ENCODE peak calls at places on chromosomes 7 and 10, in four cellular contexts. E is upper lobe of right lung, R is right lobe of liver, J is tibial artery. L is an unnamed sample. For H3K4me1, the result is how much of the 10 kb centered on the place peaks cover.

GRCh38 chr7:2218444-2218785 is 14.3 kb downstream of the MAD1L1 start:
- DNase-seq in E (no peak), J (no peak), R (no peak), L (peak)

GRCh38 chr7:42457663-42458062 is 220.7 kb upstream of the GLI3 start:
- DNase-seq in E (no peak), R (no peak), J (no peak), L (no peak)

GRCh38 chr10:88849224-88849623 is 2.4 kb downstream of the ANKRD22 start:
- DNase-seq in R (no peak), J (no peak), E (no peak), L (no peak)

GRCh38 chr7:107234436-107234835 is 65.6 kb downstream of the HBP1 start:
- DNase-seq in R (no peak), E (no peak), J (no peak), L (no peak)

GRCh38 chr10:26860026-26860541 is 674 bp downstream of the ABI1 start:
- DNase-seq in R (peak), E (peak), J (peak), L (peak)

GRCh38 chr10:97017474-97017903 is 168.3 kb downstream of the SLIT1 start:
- DNase-seq in J (peak), E (no peak), R (no peak), L (no peak)

GRCh38 chr10:107971973-107972372 is 807.5 kb upstream of the SORCS1 start:
- DNase-seq in J (no peak), R (no peak), E (no peak), L (peak)

GRCh38 chr7:101696-102376 is 90.5 kb upstream of the FAM20C start:
- DNase-seq in E (peak), J (no peak), R (no peak), L (no peak)

GRCh38 chr7:66542528-66543373 is 85.9 kb upstream of the KCTD7 start:
- DNase-seq in J (no peak), R (no peak), E (no peak), L (no peak)

GRCh38 chr7:134045716-134046115 is 81.4 kb upstream of the LRGUK start:
- DNase-seq in J (no peak), E (no peak), R (no peak), L (no peak)

GRCh38 chr7:43569424-43569823 is 13.5 kb upstream of the STK17A start:
- DNase-seq in E (no peak), R (no peak), J (no peak), L (peak)

GRCh38 chr10:74542077-74542476 is 284.3 kb upstream of the KAT6B start:
- DNase-seq in J (peak), R (no peak), E (no peak), L (no peak)

GRCh38 chr7:45073843-45074737 is 14.7 kb downstream of the NACAD start:
- DNase-seq in J (peak), R (no peak), E (no peak), L (no peak)

GRCh38 chr10:31320179-31320597 is 1.2 kb downstream of the ZEB1 start:
- DNase-seq in R (peak), J (peak), E (peak), L (no peak)

GRCh38 chr7:114620208-114620607 is 205.6 kb downstream of the FOXP2 start:
- DNase-seq in J (no peak), R (no peak), E (no peak), L (no peak)

GRCh38 chr7:816751-817671 is 15.3 kb upstream of the SUN1 start:
- DNase-seq in J (no peak), E (peak), R (no peak), L (no peak)

GRCh38 chr7:152761116-152761748 is 1.7 kb downstream of the ACTR3B start:
- DNase-seq in R (no peak), E (no peak), J (no peak), L (no peak)

GRCh38 chr10:4062751-4063150 is 277.7 kb upstream of the KLF6 start:
- DNase-seq in R (no peak), E (no peak), J (no peak), L (no peak)

GRCh38 chr7:14191686-14192098 is 202.2 kb upstream of the ETV1 start:
- DNase-seq in J (no peak), R (no peak), E (no peak), L (no peak)

GRCh38 chr7:130887182-130888016 is 153.4 kb upstream of the KLF14 start:
- DNase-seq in J (no peak), R (no peak), E (no peak), L (no peak)

GRCh38 chr7:118590107-118590506 is 365.6 kb downstream of the ANKRD7 start:
- DNase-seq in J (no peak), E (no peak), R (no peak), L (no peak)

GRCh38 chr10:22335204-22335956 is 9.9 kb upstream of the SPAG6 start:
- DNase-seq in E (peak), R (peak), J (peak), L (no peak)

GRCh38 chr7:22860784-22861482 is 38.3 kb upstream of the TOMM7 start:
- DNase-seq in E (no peak), J (no peak), R (no peak), L (no peak)

GRCh38 chr7:94344826-94345225 is 49.9 kb upstream of the COL1A2 start:
- DNase-seq in J (no peak), R (no peak), E (no peak), L (no peak)

GRCh38 chr7:149871576-149871975 is 2.2 kb upstream of the ATP6V0E2 start:
- DNase-seq in R (no peak), E (no peak), J (no peak), L (peak)

GRCh38 chr10:124955872-124956271 is 13.9 kb downstream of the ZRANB1 start:
- DNase-seq in E (no peak), R (no peak), J (no peak), L (no peak)

GRCh38 chr10:17073720-17074547 is 55.7 kb downstream of the CUBN start:
- DNase-seq in J (no peak), R (no peak), E (no peak), L (no peak)

GRCh38 chr7:96080021-96080420 is 241.9 kb downstream of the SLC25A13 start:
- DNase-seq in R (no peak), J (no peak), E (no peak), L (no peak)

DNA sequence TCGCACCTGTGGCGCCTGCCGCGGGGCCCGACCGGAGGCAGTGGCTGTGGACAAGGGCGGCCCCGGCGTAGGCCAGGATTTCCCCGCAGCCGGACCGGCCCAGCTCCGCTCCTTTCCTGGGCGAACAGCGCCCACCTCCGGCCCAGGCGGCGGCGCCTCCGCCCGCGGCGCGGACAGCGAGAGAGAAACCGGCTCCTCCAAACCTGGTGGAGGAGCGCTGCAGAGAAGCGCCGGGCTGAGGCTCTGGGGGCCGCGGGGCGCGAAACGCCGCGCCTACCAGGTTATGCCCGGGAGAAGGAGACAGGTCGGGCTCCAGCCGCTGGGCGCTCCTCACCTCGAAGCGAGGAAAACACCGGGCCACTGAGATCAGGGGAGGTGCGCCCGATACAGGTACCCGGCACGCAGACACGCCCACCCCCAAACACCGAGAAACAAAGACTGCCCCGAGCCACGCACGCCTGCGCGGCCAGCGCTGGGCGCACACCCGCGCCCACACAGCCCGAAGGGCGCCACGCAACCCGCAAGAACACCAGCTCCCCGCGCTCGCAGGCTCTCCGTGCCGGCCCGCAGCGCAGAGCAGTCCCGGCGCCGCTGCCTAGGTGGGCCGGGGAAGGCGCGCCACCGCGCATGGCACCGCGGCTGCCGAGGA is 3.3 kb downstream of the GRID1 start:
- DNase-seq in E (peak), R (peak), J (peak), L (peak)
- TF ChIP-seq CTCF in E (peak), R (peak), J (no peak), L (peak)

DNA sequence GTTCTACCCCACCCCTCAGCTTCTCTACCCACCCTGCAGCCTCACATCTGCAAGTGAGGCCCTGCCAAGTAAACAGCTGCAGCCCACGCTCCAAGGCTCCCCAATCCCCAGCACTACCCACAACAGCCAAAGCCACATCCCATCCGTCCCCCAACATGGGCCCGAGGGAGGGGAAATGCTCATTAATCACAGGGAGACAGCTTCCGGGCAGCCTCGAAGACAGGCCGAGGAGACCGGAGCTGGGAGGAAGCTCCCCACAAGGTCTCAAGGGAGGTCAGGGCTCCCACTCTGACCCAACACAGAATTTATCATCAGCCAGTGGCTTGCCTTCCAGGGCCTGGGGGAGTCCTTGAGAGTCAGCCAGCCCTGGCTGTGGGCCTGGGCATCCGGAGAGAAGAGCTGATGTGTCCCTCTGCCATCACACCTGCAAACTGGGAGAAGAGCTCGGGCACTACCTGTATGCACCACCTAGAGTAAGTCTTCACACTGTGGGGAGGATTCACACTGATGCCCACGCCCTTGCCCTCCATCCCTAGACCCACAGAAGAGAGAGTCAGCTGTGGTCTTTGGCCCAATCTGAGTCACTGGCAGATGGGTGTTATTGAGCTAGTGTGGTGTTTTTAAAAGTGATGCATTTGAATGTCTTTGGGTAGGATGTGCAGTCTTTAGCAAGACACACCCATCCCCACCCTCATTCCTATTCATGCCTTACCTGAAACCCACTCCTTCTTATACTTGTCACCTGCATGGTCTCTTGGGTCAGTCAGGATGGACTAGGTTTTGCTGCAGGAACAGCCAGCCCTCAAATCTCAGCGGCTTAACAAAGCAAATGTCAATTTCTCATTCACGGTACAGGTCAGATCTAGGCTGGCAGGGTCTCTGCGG is 115.4 kb upstream of the ZMIZ1 start:
- DNase-seq in J (no peak), R (no peak), E (no peak), L (no peak)
- H3K27ac ChIP-seq in J (no peak), R (no peak), E (no peak), L (no peak)

GRCh38 chr10:119405505-119405807 is 137.1 kb downstream of the RGS10 start:
- DNase-seq in J (no peak), R (no peak), E (no peak), L (no peak)
- H3K4me1 ChIP-seq in J (under half), R (under half), E (under half), L (under half)

GRCh38 chr10:79375321-79376077 is 28.2 kb downstream of the PPIF start:
- DNase-seq in E (no peak), J (peak), R (peak), L (no peak)
- TF ChIP-seq CTCF in E (no peak), J (no peak), R (no peak), L (no peak)

L was measured in RWPE2.